ENCODE peak calls at places on chromosomes 6 and 20, in nine cellular contexts. One of them, this sample, is unnamed.

GRCh38 chr6:22231616-22232015 is 65.2 kb downstream of the PRL start:
- DNase-seq in COR-L47: no peak
- DNase-seq in stimulated activated CD8-positive, alpha-beta memory T cell treated with anti-CD3 and anti-CD28 coated beads, Interleukin-15, amount 100 ng/mL, for 1 hour: no peak
- DNase-seq in neural crest cell: no peak
- DNase-seq in memory B cell: no peak
- DNase-seq in stimulated activated CD4-positive, alpha-beta T cell treated with anti-CD3 and anti-CD28 coated beads, Interleukin-2, amount 100 ng/mL, for 48 hours: no peak
- DNase-seq in PC-3: peak
- DNase-seq in putamen: no peak
- DNase-seq in GM04503: no peak
- DNase-seq in this sample: no peak

GRCh38 chr20:35191419-35191818 is 19.5 kb downstream of the PROCR start:
- DNase-seq in COR-L47: no peak
- DNase-seq in stimulated activated CD4-positive, alpha-beta T cell treated with anti-CD3 and anti-CD28 coated beads, Interleukin-2, amount 100 ng/mL, for 48 hours: no peak
- DNase-seq in neural crest cell: no peak
- DNase-seq in PC-3: no peak
- DNase-seq in memory B cell: no peak
- DNase-seq in putamen: no peak
- DNase-seq in stimulated activated CD8-positive, alpha-beta memory T cell treated with anti-CD3 and anti-CD28 coated beads, Interleukin-15, amount 100 ng/mL, for 1 hour: no peak
- DNase-seq in GM04503: no peak
- DNase-seq in this sample: no peak

GRCh38 chr6:84019171-84019570 is 14.4 kb upstream of the MRAP2 start:
- DNase-seq in GM04503: no peak
- DNase-seq in neural crest cell: no peak
- DNase-seq in PC-3: no peak
- DNase-seq in putamen: no peak
- DNase-seq in stimulated activated CD8-positive, alpha-beta memory T cell treated with anti-CD3 and anti-CD28 coated beads, Interleukin-15, amount 100 ng/mL, for 1 hour: no peak
- DNase-seq in memory B cell: no peak
- DNase-seq in stimulated activated CD4-positive, alpha-beta T cell treated with anti-CD3 and anti-CD28 coated beads, Interleukin-2, amount 100 ng/mL, for 48 hours: no peak
- DNase-seq in COR-L47: no peak
- DNase-seq in this sample: peak

GRCh38 chr6:133632206-133632605 is 256.7 kb upstream of the TCF21 start:
- DNase-seq in PC-3: peak
- DNase-seq in COR-L47: no peak
- DNase-seq in GM04503: no peak
- DNase-seq in stimulated activated CD4-positive, alpha-beta T cell treated with anti-CD3 and anti-CD28 coated beads, Interleukin-2, amount 100 ng/mL, for 48 hours: no peak
- DNase-seq in stimulated activated CD8-positive, alpha-beta memory T cell treated with anti-CD3 and anti-CD28 coated beads, Interleukin-15, amount 100 ng/mL, for 1 hour: no peak
- DNase-seq in putamen: no peak
- DNase-seq in memory B cell: no peak
- DNase-seq in neural crest cell: no peak
- DNase-seq in this sample: no peak

GRCh38 chr6:52577778-52578473 is 1.1 kb upstream of the TRAM2 start:
- DNase-seq in neural crest cell: no peak
- DNase-seq in COR-L47: no peak
- DNase-seq in memory B cell: no peak
- DNase-seq in stimulated activated CD8-positive, alpha-beta memory T cell treated with anti-CD3 and anti-CD28 coated beads, Interleukin-15, amount 100 ng/mL, for 1 hour: no peak
- DNase-seq in GM04503: no peak
- DNase-seq in putamen: no peak
- DNase-seq in PC-3: no peak
- DNase-seq in stimulated activated CD4-positive, alpha-beta T cell treated with anti-CD3 and anti-CD28 coated beads, Interleukin-2, amount 100 ng/mL, for 48 hours: no peak
- DNase-seq in this sample: no peak

GRCh38 chr6:16754864-16755263 is 6.4 kb downstream of the ATXN1 start:
- DNase-seq in GM04503: no peak
- DNase-seq in PC-3: peak
- DNase-seq in stimulated activated CD8-positive, alpha-beta memory T cell treated with anti-CD3 and anti-CD28 coated beads, Interleukin-15, amount 100 ng/mL, for 1 hour: no peak
- DNase-seq in memory B cell: no peak
- DNase-seq in putamen: no peak
- DNase-seq in COR-L47: no peak
- DNase-seq in neural crest cell: no peak
- DNase-seq in stimulated activated CD4-positive, alpha-beta T cell treated with anti-CD3 and anti-CD28 coated beads, Interleukin-2, amount 100 ng/mL, for 48 hours: no peak
- DNase-seq in this sample: no peak

GRCh38 chr6:16759646-16760535 is 1.4 kb downstream of the ATXN1 start:
- DNase-seq in neural crest cell: peak
- DNase-seq in putamen: peak
- DNase-seq in memory B cell: peak
- DNase-seq in stimulated activated CD8-positive, alpha-beta memory T cell treated with anti-CD3 and anti-CD28 coated beads, Interleukin-15, amount 100 ng/mL, for 1 hour: peak
- DNase-seq in PC-3: peak
- DNase-seq in GM04503: no peak
- DNase-seq in COR-L47: peak
- DNase-seq in stimulated activated CD4-positive, alpha-beta T cell treated with anti-CD3 and anti-CD28 coated beads, Interleukin-2, amount 100 ng/mL, for 48 hours: peak
- DNase-seq in this sample: peak

GRCh38 chr6:139124887-139125672 is 9.8 kb upstream of the HECA start:
- DNase-seq in COR-L47: no peak
- DNase-seq in memory B cell: peak
- DNase-seq in neural crest cell: no peak
- DNase-seq in stimulated activated CD4-positive, alpha-beta T cell treated with anti-CD3 and anti-CD28 coated beads, Interleukin-2, amount 100 ng/mL, for 48 hours: peak
- DNase-seq in GM04503: no peak
- DNase-seq in stimulated activated CD8-positive, alpha-beta memory T cell treated with anti-CD3 and anti-CD28 coated beads, Interleukin-15, amount 100 ng/mL, for 1 hour: peak
- DNase-seq in PC-3: peak
- DNase-seq in putamen: no peak
- DNase-seq in this sample: peak

GRCh38 chr6:115753446-115753845 is 307.2 kb downstream of the FRK start:
- DNase-seq in stimulated activated CD8-positive, alpha-beta memory T cell treated with anti-CD3 and anti-CD28 coated beads, Interleukin-15, amount 100 ng/mL, for 1 hour: no peak
- DNase-seq in putamen: no peak
- DNase-seq in PC-3: peak
- DNase-seq in GM04503: no peak
- DNase-seq in neural crest cell: no peak
- DNase-seq in memory B cell: no peak
- DNase-seq in COR-L47: no peak
- DNase-seq in stimulated activated CD4-positive, alpha-beta T cell treated with anti-CD3 and anti-CD28 coated beads, Interleukin-2, amount 100 ng/mL, for 48 hours: no peak
- DNase-seq in this sample: no peak

GRCh38 chr6:15371151-15371550 is 125.3 kb downstream of the JARID2 start:
- DNase-seq in memory B cell: no peak
- DNase-seq in GM04503: no peak
- DNase-seq in neural crest cell: no peak
- DNase-seq in stimulated activated CD4-positive, alpha-beta T cell treated with anti-CD3 and anti-CD28 coated beads, Interleukin-2, amount 100 ng/mL, for 48 hours: no peak
- DNase-seq in stimulated activated CD8-positive, alpha-beta memory T cell treated with anti-CD3 and anti-CD28 coated beads, Interleukin-15, amount 100 ng/mL, for 1 hour: no peak
- DNase-seq in COR-L47: no peak
- DNase-seq in putamen: no peak
- DNase-seq in PC-3: no peak
- DNase-seq in this sample: no peak

GRCh38 chr6:27834879-27835549 is 77.2 kb downstream of the OR2B2 start:
- DNase-seq in stimulated activated CD4-positive, alpha-beta T cell treated with anti-CD3 and anti-CD28 coated beads, Interleukin-2, amount 100 ng/mL, for 48 hours: no peak
- DNase-seq in memory B cell: no peak
- DNase-seq in neural crest cell: no peak
- DNase-seq in putamen: no peak
- DNase-seq in GM04503: no peak
- DNase-seq in PC-3: no peak
- DNase-seq in COR-L47: no peak
- DNase-seq in stimulated activated CD8-positive, alpha-beta memory T cell treated with anti-CD3 and anti-CD28 coated beads, Interleukin-15, amount 100 ng/mL, for 1 hour: no peak
- DNase-seq in this sample: no peak

GRCh38 chr6:71248866-71249265 is 39.7 kb upstream of the OGFRL1 start:
- DNase-seq in GM04503: no peak
- DNase-seq in stimulated activated CD4-positive, alpha-beta T cell treated with anti-CD3 and anti-CD28 coated beads, Interleukin-2, amount 100 ng/mL, for 48 hours: no peak
- DNase-seq in PC-3: no peak
- DNase-seq in stimulated activated CD8-positive, alpha-beta memory T cell treated with anti-CD3 and anti-CD28 coated beads, Interleukin-15, amount 100 ng/mL, for 1 hour: no peak
- DNase-seq in putamen: no peak
- DNase-seq in neural crest cell: no peak
- DNase-seq in COR-L47: no peak
- DNase-seq in memory B cell: no peak
- DNase-seq in this sample: no peak

GRCh38 chr6:158225767-158226166 is 57.6 kb downstream of the GTF2H5 start:
- DNase-seq in neural crest cell: no peak
- DNase-seq in putamen: no peak
- DNase-seq in memory B cell: no peak
- DNase-seq in stimulated activated CD8-positive, alpha-beta memory T cell treated with anti-CD3 and anti-CD28 coated beads, Interleukin-15, amount 100 ng/mL, for 1 hour: no peak
- DNase-seq in COR-L47: no peak
- DNase-seq in stimulated activated CD4-positive, alpha-beta T cell treated with anti-CD3 and anti-CD28 coated beads, Interleukin-2, amount 100 ng/mL, for 48 hours: no peak
- DNase-seq in GM04503: no peak
- DNase-seq in PC-3: no peak
- DNase-seq in this sample: no peak

GRCh38 chr6:111737065-111737521 is 131.4 kb upstream of the TRAF3IP2 start:
- DNase-seq in putamen: no peak
- DNase-seq in memory B cell: no peak
- DNase-seq in stimulated activated CD4-positive, alpha-beta T cell treated with anti-CD3 and anti-CD28 coated beads, Interleukin-2, amount 100 ng/mL, for 48 hours: no peak
- DNase-seq in PC-3: peak
- DNase-seq in GM04503: no peak
- DNase-seq in stimulated activated CD8-positive, alpha-beta memory T cell treated with anti-CD3 and anti-CD28 coated beads, Interleukin-15, amount 100 ng/mL, for 1 hour: no peak
- DNase-seq in COR-L47: no peak
- DNase-seq in neural crest cell: no peak
- DNase-seq in this sample: no peak

GRCh38 chr6:14743465-14744211 is 502.2 kb upstream of the JARID2 start:
- DNase-seq in putamen: no peak
- DNase-seq in neural crest cell: no peak
- DNase-seq in PC-3: peak
- DNase-seq in stimulated activated CD4-positive, alpha-beta T cell treated with anti-CD3 and anti-CD28 coated beads, Interleukin-2, amount 100 ng/mL, for 48 hours: peak
- DNase-seq in memory B cell: no peak
- DNase-seq in GM04503: peak
- DNase-seq in stimulated activated CD8-positive, alpha-beta memory T cell treated with anti-CD3 and anti-CD28 coated beads, Interleukin-15, amount 100 ng/mL, for 1 hour: peak
- DNase-seq in COR-L47: no peak
- DNase-seq in this sample: no peak

GRCh38 chr6:27837636-27838512 is 74.3 kb downstream of the OR2B2 start:
- DNase-seq in PC-3: peak
- DNase-seq in stimulated activated CD8-positive, alpha-beta memory T cell treated with anti-CD3 and anti-CD28 coated beads, Interleukin-15, amount 100 ng/mL, for 1 hour: no peak
- DNase-seq in putamen: peak
- DNase-seq in COR-L47: peak
- DNase-seq in GM04503: peak
- DNase-seq in stimulated activated CD4-positive, alpha-beta T cell treated with anti-CD3 and anti-CD28 coated beads, Interleukin-2, amount 100 ng/mL, for 48 hours: peak
- DNase-seq in neural crest cell: peak
- DNase-seq in memory B cell: peak
- DNase-seq in this sample: peak

GRCh38 chr20:47785900-47786762 is 850 bp upstream of the SULF2 start:
- DNase-seq in putamen: peak
- DNase-seq in PC-3: peak
- DNase-seq in GM04503: peak
- DNase-seq in stimulated activated CD8-positive, alpha-beta memory T cell treated with anti-CD3 and anti-CD28 coated beads, Interleukin-15, amount 100 ng/mL, for 1 hour: no peak
- DNase-seq in neural crest cell: peak
- DNase-seq in stimulated activated CD4-positive, alpha-beta T cell treated with anti-CD3 and anti-CD28 coated beads, Interleukin-2, amount 100 ng/mL, for 48 hours: no peak
- DNase-seq in memory B cell: peak
- DNase-seq in COR-L47: peak
- DNase-seq in this sample: peak

GRCh38 chr6:18412644-18413043 is 25.5 kb downstream of the RNF144B start:
- DNase-seq in stimulated activated CD8-positive, alpha-beta memory T cell treated with anti-CD3 and anti-CD28 coated beads, Interleukin-15, amount 100 ng/mL, for 1 hour: no peak
- DNase-seq in memory B cell: no peak
- DNase-seq in GM04503: no peak
- DNase-seq in stimulated activated CD4-positive, alpha-beta T cell treated with anti-CD3 and anti-CD28 coated beads, Interleukin-2, amount 100 ng/mL, for 48 hours: no peak
- DNase-seq in COR-L47: no peak
- DNase-seq in putamen: no peak
- DNase-seq in PC-3: no peak
- DNase-seq in neural crest cell: no peak
- DNase-seq in this sample: no peak

GRCh38 chr6:18562726-18563125 is 175.6 kb downstream of the RNF144B start:
- DNase-seq in memory B cell: no peak
- DNase-seq in COR-L47: no peak
- DNase-seq in GM04503: no peak
- DNase-seq in stimulated activated CD8-positive, alpha-beta memory T cell treated with anti-CD3 and anti-CD28 coated beads, Interleukin-15, amount 100 ng/mL, for 1 hour: no peak
- DNase-seq in neural crest cell: no peak
- DNase-seq in stimulated activated CD4-positive, alpha-beta T cell treated with anti-CD3 and anti-CD28 coated beads, Interleukin-2, amount 100 ng/mL, for 48 hours: no peak
- DNase-seq in PC-3: no peak
- DNase-seq in putamen: no peak
- DNase-seq in this sample: no peak

GRCh38 chr20:38304845-38305447 is 990 bp downstream of the BPI start:
- DNase-seq in GM04503: no peak
- DNase-seq in putamen: no peak
- DNase-seq in neural crest cell: no peak
- DNase-seq in stimulated activated CD4-positive, alpha-beta T cell treated with anti-CD3 and anti-CD28 coated beads, Interleukin-2, amount 100 ng/mL, for 48 hours: peak
- DNase-seq in memory B cell: no peak
- DNase-seq in PC-3: peak
- DNase-seq in stimulated activated CD8-positive, alpha-beta memory T cell treated with anti-CD3 and anti-CD28 coated beads, Interleukin-15, amount 100 ng/mL, for 1 hour: no peak
- DNase-seq in COR-L47: no peak
- DNase-seq in this sample: peak

This sample was measured in SK-N-DZ.